ENCODE peak calls at places on chromosomes 13 and 19, in five cellular contexts. V, T, H, Z and L are unnamed samples.

GRCh38 chr13:108959254-108959653 is 329.8 kb downstream of the MYO16 start:
- DNase-seq in V (no peak), T (no peak), H (no peak), Z (no peak), L (no peak)

GRCh38 chr19:5341981-5342380 is 1.4 kb upstream of the PTPRS start:
- DNase-seq in V (no peak), T (no peak), H (no peak), Z (no peak), L (no peak)

GRCh38 chr13:43057653-43058317 is 34.4 kb downstream of the DNAJC15 start:
- DNase-seq in V (peak; percentile 58), T (peak; percentile 20), H (peak; percentile 80), Z (no peak), L (no peak)

GRCh38 chr13:114089341-114089740 is 43.1 kb downstream of the RASA3 start:
- DNase-seq in V (peak; percentile 37), T (no peak), H (no peak), Z (no peak), L (peak; percentile 57)

GRCh38 chr13:78608705-78609463 is 5.5 kb upstream of the POU4F1 start:
- DNase-seq in V (no peak), T (peak; percentile 4), H (no peak), Z (no peak), L (no peak)

GRCh38 chr19:55441692-55442321 is 1.3 kb downstream of the SHISA7 start:
- DNase-seq in V (no peak), T (no peak), H (no peak), Z (no peak), L (no peak)

GRCh38 chr13:23506821-23507210 is 63.4 kb upstream of the TNFRSF19 start:
- DNase-seq in V (no peak), T (peak; percentile 88), H (no peak), Z (no peak), L (no peak)

GRCh38 chr13:60242231-60242630 is 78.5 kb upstream of the DIAPH3 start:
- DNase-seq in V (no peak), T (no peak), H (no peak), Z (no peak), L (no peak)

GRCh38 chr19:14472202-14472961 is 2.8 kb downstream of the PTGER1 start:
- DNase-seq in V (peak; percentile 87), T (peak; percentile 33), H (peak; percentile 81), Z (peak; percentile 76), L (peak; percentile 88)

GRCh38 chr13:20136781-20137703 is 23.8 kb downstream of the GJA3 start:
- DNase-seq in V (peak; percentile 63), T (peak; percentile 18), H (no peak), Z (no peak), L (peak; percentile 81)

GRCh38 chr19:8321067-8321759 is at the start of the genes NDUFA7 and RPS28:
- DNase-seq in V (peak; percentile 99), T (peak; percentile 96), H (peak; percentile 97), Z (peak; percentile 96), L (peak; percentile 98)

GRCh38 chr19:3056454-3057016 is 5.8 kb downstream of the TLE5 start:
- DNase-seq in V (no peak), T (no peak), H (peak; percentile 98), Z (no peak), L (no peak)

GRCh38 chr19:3058821-3059314 is 3.4 kb downstream of the TLE5 start:
- DNase-seq in V (no peak), T (no peak), H (no peak), Z (no peak), L (no peak)

GRCh38 chr19:3058009-3058820 is 4.1 kb downstream of the TLE5 start:
- DNase-seq in V (no peak), T (no peak), H (no peak), Z (no peak), L (no peak)

GRCh38 chr19:3055741-3056453 is 6.4 kb downstream of the TLE5 start:
- DNase-seq in V (no peak), T (no peak), H (peak; percentile 76), Z (peak; percentile 40), L (peak; percentile 82)

GRCh38 chr19:3057275-3057714 is 5.0 kb downstream of the TLE5 start:
- DNase-seq in V (no peak), T (peak; percentile 69), H (peak; percentile 90), Z (peak; percentile 92), L (peak; percentile 93)
- H3K4me1 ChIP-seq in V (peaks cover 46% of the 10 kb centered on the region), T (peaks cover 8% of the 10 kb centered on the region), H (peaks cover 66% of the 10 kb centered on the region), Z (peaks cover 33% of the 10 kb centered on the region), L (peaks cover 34% of the 10 kb centered on the region)

DNA sequence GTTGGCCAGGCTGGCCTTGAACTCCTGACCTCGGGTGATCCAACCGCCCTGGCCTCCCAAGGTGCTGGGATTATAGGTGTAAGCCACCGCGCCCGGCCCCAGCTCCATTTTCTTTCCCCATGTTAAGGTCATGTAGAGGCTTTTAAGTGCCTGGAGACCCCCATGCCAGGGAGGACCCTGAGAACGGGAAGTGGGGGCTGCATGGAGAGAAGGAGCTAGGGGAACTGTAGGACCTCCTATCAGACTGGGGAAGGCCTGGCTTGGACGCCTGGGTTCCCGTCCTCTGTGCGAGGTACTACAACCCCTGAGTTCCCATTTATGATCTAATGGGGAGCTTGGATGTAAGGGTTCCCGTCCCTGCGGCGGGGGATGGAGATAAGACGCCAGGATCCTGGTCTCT is 714 bp upstream of the NPAS1 start:
- DNase-seq in V (no peak), T (no peak), H (no peak), Z (no peak), L (no peak)
- H3K27ac ChIP-seq in V (no peak overlapping the region), T (no peak overlapping the region), H (no peak overlapping the region), Z (no peak overlapping the region), L (no peak overlapping the region)

DNA sequence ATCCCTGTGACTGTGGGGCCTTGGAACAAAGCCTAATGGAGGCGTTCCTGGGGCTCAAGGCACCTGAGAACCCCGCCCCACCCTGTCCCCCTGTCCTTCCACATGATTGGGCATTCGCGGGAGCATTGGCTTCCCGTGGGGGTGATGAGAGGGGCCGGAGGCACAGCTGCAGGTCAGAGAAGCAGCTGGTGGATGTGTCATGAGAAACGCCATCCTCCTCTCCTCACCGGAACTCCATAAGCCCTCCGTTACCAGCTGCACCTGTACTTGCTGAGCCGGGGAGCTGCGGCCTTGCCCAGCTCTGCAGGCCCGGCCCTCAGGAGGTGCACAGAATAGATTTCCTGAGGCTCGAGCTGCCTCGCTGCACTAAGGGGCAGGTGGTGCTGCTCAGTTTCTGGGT is 42.0 kb downstream of the CAPN12 start:
- DNase-seq in V (no peak), T (no peak), H (no peak), Z (no peak), L (no peak)
- H3K4me1 ChIP-seq in V (peaks cover 70% of the 10 kb centered on the region), T (peaks cover 21% of the 10 kb centered on the region), H (peaks cover 7% of the 10 kb centered on the region), Z (peaks cover 26% of the 10 kb centered on the region), L (peaks cover 63% of the 10 kb centered on the region)

GRCh38 chr19:40701758-40702157 is 11.3 kb upstream of the NUMBL start:
- DNase-seq in V (no peak), T (no peak), H (no peak), Z (no peak), L (no peak)

GRCh38 chr19:40703029-40703755 is 12.7 kb upstream of the NUMBL start:
- DNase-seq in V (no peak), T (no peak), H (no peak), Z (no peak), L (no peak)

GRCh38 chr19:40700083-40700482 is 9.6 kb upstream of the NUMBL start:
- DNase-seq in V (no peak), T (no peak), H (no peak), Z (no peak), L (no peak)

GRCh38 chr19:40704491-40705361 is 12.0 kb downstream of the COQ8B start:
- DNase-seq in V (no peak), T (no peak), H (no peak), Z (no peak), L (no peak)

DNA sequence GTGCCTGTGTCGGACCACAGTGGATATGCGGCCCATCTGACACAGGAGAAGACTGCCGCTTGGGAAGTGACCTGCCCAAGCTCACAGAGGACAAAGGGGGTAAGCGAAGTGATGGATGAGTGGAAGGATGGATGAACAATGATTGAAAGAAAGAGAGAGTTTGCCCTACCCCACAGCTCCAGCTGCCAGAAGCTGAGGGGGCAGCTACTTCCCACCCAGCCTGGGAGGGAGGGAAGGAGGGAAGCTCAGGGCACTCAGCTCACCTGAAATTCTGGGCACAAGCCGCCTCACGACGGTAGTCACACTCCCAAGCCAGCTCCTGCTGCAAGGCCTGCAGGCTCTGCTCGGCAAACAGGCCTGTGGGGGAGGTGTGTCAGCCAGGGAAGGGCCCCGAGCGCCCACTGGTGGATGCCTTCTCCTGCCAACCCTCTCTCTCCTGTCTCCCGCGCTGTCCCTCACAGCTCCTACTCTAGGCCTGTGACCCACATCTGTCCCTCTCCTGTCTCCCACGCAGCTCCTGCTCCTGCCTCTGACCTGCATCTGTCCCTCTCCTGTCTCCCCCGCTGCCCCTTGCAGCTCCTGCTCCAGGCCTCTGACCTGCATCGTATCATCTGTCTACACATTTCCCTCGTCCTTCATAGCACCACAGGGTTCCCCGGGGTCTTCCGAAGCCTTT is 12.0 kb upstream of the NUMBL start:
- DNase-seq in V (no peak), T (peak; percentile 30), H (no peak), Z (no peak), L (no peak)
- H3K27ac ChIP-seq in V (no peak overlapping the region), T (no peak overlapping the region), H (no peak overlapping the region), Z (no peak overlapping the region), L (no peak overlapping the region)